ENCODE peak calls at places on chromosomes 4 and X, in five cellular contexts. C is lower lobe of right lung, L is AG04450, P is coronary artery, I is HCT116. J is an unnamed sample.
A peak's percentile ranks its signal among the peaks of the same experiment; 100 is the strongest.

GRCh38 chr4:83082777-83083176 is 31.8 kb downstream of the PLAC8 start:
- DNase-seq in C (no peak), L (no peak), P (no peak), I (no peak), J (no peak)

GRCh38 chr4:82713856-82714255 is 84.7 kb downstream of the SCD5 start:
- DNase-seq in C (no peak), L (no peak), P (no peak), I (no peak), J (no peak)

GRCh38 chr4:24657768-24658617 is 73.6 kb upstream of the DHX15 start:
- DNase-seq in C (peak; percentile 51), L (no peak), P (no peak), I (peak; percentile 47), J (peak; percentile 84)

GRCh38 chr4:151618858-151619257 is 141.9 kb downstream of the GATB start:
- DNase-seq in C (no peak), L (no peak), P (no peak), I (no peak), J (no peak)

GRCh38 chrX:139905041-139905440 is 27.8 kb downstream of the ATP11C start:
- DNase-seq in C (no peak), L (no peak), P (no peak), I (no peak), J (peak; percentile 60)

GRCh38 chrX:4690516-4690915 is 977.1 kb upstream of the PRKX start:
- DNase-seq in C (no peak), L (no peak), P (no peak), I (no peak), J (no peak)

GRCh38 chrX:40883021-40883619 is 147.8 kb upstream of the MED14 start:
- DNase-seq in C (no peak), L (no peak), P (no peak), I (no peak), J (no peak)

GRCh38 chrX:134658002-134658401 is 269 bp downstream of the PLAC1 start:
- DNase-seq in C (no peak), L (no peak), P (no peak), I (no peak), J (no peak)

GRCh38 chr4:80192937-80193336 is 4.4 kb upstream of the PRDM8 start:
- DNase-seq in C (no peak), L (peak; percentile 70), P (no peak), I (no peak), J (peak; percentile 85)

GRCh38 chr4:114474401-114474800 is 124.2 kb upstream of the UGT8 start:
- DNase-seq in C (no peak), L (no peak), P (no peak), I (no peak), J (no peak)

GRCh38 chr4:140363051-140363450 is 10.4 kb upstream of the SCOC start:
- DNase-seq in C (no peak), L (no peak), P (no peak), I (no peak), J (no peak)

GRCh38 chr4:26524001-26524400 is 33.7 kb upstream of the CCKAR start:
- DNase-seq in C (no peak), L (no peak), P (no peak), I (no peak), J (no peak)

GRCh38 chr4:82525287-82525898 is 36.4 kb downstream of the TMEM150C start:
- DNase-seq in C (no peak), L (no peak), P (no peak), I (no peak), J (no peak)

GRCh38 chr4:151227731-151228130 is 49.2 kb upstream of the PRSS48 start:
- DNase-seq in C (no peak), L (peak; percentile 18), P (peak; percentile 83), I (no peak), J (peak; percentile 87)

GRCh38 chr4:141540643-141541042 is 95.7 kb upstream of the IL15 start:
- DNase-seq in C (no peak), L (no peak), P (no peak), I (no peak), J (peak; percentile 39)

GRCh38 chr4:80058740-80059139 is 14.3 kb downstream of the ANTXR2 start:
- DNase-seq in C (no peak), L (no peak), P (no peak), I (no peak), J (no peak)

GRCh38 chr4:26058537-26058936 is 144.5 kb downstream of the SMIM20 start:
- DNase-seq in C (no peak), L (no peak), P (no peak), I (no peak), J (no peak)

GRCh38 chr4:25118096-25118495 is 42.2 kb downstream of the SEPSECS start:
- DNase-seq in C (no peak), L (no peak), P (no peak), I (no peak), J (no peak)

GRCh38 chrX:78593701-78594100 is 65.4 kb downstream of the RTL3 start:
- DNase-seq in C (no peak), L (no peak), P (no peak), I (no peak), J (no peak)

GRCh38 chrX:153781428-153782047 is 697 bp downstream of the SRPK3 start:
- DNase-seq in C (no peak), L (no peak), P (no peak), I (no peak), J (no peak)

GRCh38 chr4:148782284-148782683 is 340.1 kb upstream of the NR3C2 start:
- DNase-seq in C (no peak), L (no peak), P (no peak), I (no peak), J (no peak)

GRCh38 chrX:116417968-116418367 is 18.4 kb upstream of the SLC6A14 start:
- DNase-seq in C (no peak), L (no peak), P (no peak), I (no peak), J (no peak)

GRCh38 chr4:94889961-94890360 is 132.2 kb downstream of the BMPR1B start:
- DNase-seq in C (no peak), L (peak; percentile 42), P (no peak), I (no peak), J (peak; percentile 70)

GRCh38 chr4:119286377-119287002 is 35.4 kb downstream of the FABP2 start:
- DNase-seq in C (no peak), L (peak; percentile 42), P (no peak), I (peak; percentile 47), J (peak; percentile 90)

GRCh38 chr4:2535386-2536192 is 858 bp upstream of the FAM193A start:
- DNase-seq in C (peak; percentile 69), L (no peak), P (peak; percentile 89), I (no peak), J (peak; percentile 24)

GRCh38 chr4:185395255-185395955 is at the start of gene LRP2BP:
- DNase-seq in C (no peak), L (no peak), P (no peak), I (no peak), J (peak; percentile 94)

GRCh38 chr4:122475233-122475632 is 18.7 kb upstream of the IL2 start:
- DNase-seq in C (no peak), L (no peak), P (no peak), I (no peak), J (no peak)

GRCh38 chrX:40176256-40176978 is 78.7 kb upstream of the BCOR start:
- DNase-seq in C (peak; percentile 82), L (no peak), P (no peak), I (no peak), J (no peak)

GRCh38 chr4:123638834-123639233 is 242.2 kb downstream of the SPRY1 start:
- DNase-seq in C (no peak), L (no peak), P (no peak), I (no peak), J (no peak)

GRCh38 chr4:76897522-76898384 is at the start of gene SOWAHB:
- DNase-seq in C (peak; percentile 89), L (no peak), P (peak; percentile 74), I (peak; percentile 69), J (no peak)

GRCh38 chr4:33715996-33716395 is 2528.3 kb downstream of the ARAP2 start:
- DNase-seq in C (no peak), L (no peak), P (no peak), I (no peak), J (peak; percentile 76)

GRCh38 chrX:40108084-40108958 is 10.6 kb upstream of the BCOR start:
- DNase-seq in C (peak; percentile 54), L (no peak), P (no peak), I (no peak), J (peak; percentile 65)

GRCh38 chr4:109472343-109472761 is 38.7 kb downstream of the SEC24B start:
- DNase-seq in C (no peak), L (peak; percentile 30), P (no peak), I (no peak), J (peak; percentile 70)

GRCh38 chr4:79682161-79682560 is 274.1 kb upstream of the GK2 start:
- DNase-seq in C (no peak), L (no peak), P (no peak), I (no peak), J (no peak)

GRCh38 chr4:17670423-17670822 is 56.0 kb downstream of the MED28 start:
- DNase-seq in C (no peak), L (no peak), P (no peak), I (no peak), J (no peak)

GRCh38 chr4:147492301-147492700 is 11.4 kb downstream of the EDNRA start:
- DNase-seq in C (no peak), L (no peak), P (no peak), I (no peak), J (no peak)

GRCh38 chr4:158571736-158572135 is 50.1 kb downstream of the RXFP1 start:
- DNase-seq in C (no peak), L (no peak), P (no peak), I (no peak), J (no peak)

GRCh38 chr4:86099348-86099747 is 260.5 kb downstream of the MAPK10 start:
- DNase-seq in C (no peak), L (no peak), P (no peak), I (no peak), J (no peak)
- H3K4me3 ChIP-seq in C (no peak overlapping the region), L (no peak overlapping the region), P (no peak overlapping the region), I (no peak overlapping the region), J (no peak overlapping the region)

DNA sequence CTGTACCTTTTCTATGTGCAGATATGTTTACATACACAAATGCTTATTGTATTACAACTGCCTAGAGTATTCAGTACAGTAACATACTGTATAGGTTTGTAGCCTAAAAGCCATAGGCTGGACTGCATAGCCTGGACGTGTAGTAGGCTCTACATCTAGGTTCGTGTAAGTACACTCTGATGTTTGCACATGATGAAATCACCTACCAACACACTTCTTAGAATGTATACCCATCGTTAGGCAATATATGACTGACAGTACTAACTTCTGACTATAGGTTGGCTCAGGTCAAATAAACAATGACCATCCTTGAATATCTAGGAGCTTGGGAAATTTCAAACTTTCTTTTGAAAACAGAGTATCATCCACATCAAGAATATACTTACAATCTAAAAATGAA is 139.0 kb downstream of the CORIN start:
- DNase-seq in C (no peak), L (no peak), P (no peak), I (no peak), J (no peak)
- TF ChIP-seq CTCF in C (no peak), L (no peak), P (no peak), I (no peak), J (no peak)

GRCh38 chr4:144787365-144788263 is 141.7 kb downstream of the HHIP start:
- DNase-seq in C (no peak), L (peak; percentile 2), P (no peak), I (peak; percentile 31), J (peak; percentile 72)
- H3K4me3 ChIP-seq in C (no peak overlapping the region), L (no peak overlapping the region), P (no peak overlapping the region), I (no peak overlapping the region), J (no peak overlapping the region)

GRCh38 chrX:120308558-120308957 is 2.7 kb downstream of the TMEM255A start:
- DNase-seq in C (peak; percentile 39), L (no peak), P (no peak), I (no peak), J (no peak)
- TF ChIP-seq CTCF in C (no peak), L (no peak), P (no peak), I (no peak), J (no peak)